ENCODE peak calls at places on chromosome X, in five cellular contexts. I is activated CD8-positive, alpha-beta memory T cell treated with anti-CD3 and anti-CD28 coated beads, Interleukin-2, amount 50 U/mL, for 48 hours; D is NCI-H1105; Q is T-helper 2 cell; J is M059J. L is an unnamed sample.

GRCh38 chrX:151703487-151703886 is 8.2 kb downstream of the PRRG3 start:
- DNase-seq in I (no peak), D (peak), Q (no peak), J (no peak), L (no peak)

GRCh38 chrX:46574941-46575381 is 1.4 kb downstream of the CHST7 start:
- DNase-seq in I (peak), D (peak), Q (no peak), J (no peak), L (peak)

GRCh38 chrX:21778236-21778635 is 20.3 kb upstream of the SMPX start:
- DNase-seq in I (no peak), D (no peak), Q (no peak), J (no peak), L (no peak)

GRCh38 chrX:85109235-85109634 is 105.6 kb downstream of the APOOL start:
- DNase-seq in I (no peak), D (no peak), Q (no peak), J (peak), L (no peak)

GRCh38 chrX:39133971-39134370 is 332.7 kb downstream of the MID1IP1 start:
- DNase-seq in I (no peak), D (peak), Q (no peak), J (peak), L (no peak)

GRCh38 chrX:153507484-153508178 is 9.8 kb upstream of the ATP2B3 start:
- DNase-seq in I (peak), D (peak), Q (peak), J (peak), L (peak)

GRCh38 chrX:101417981-101418841 is 10.2 kb downstream of the HNRNPH2 start:
- DNase-seq in I (peak), D (peak), Q (no peak), J (peak), L (peak)

GRCh38 chrX:16771483-16772398 is 14.5 kb upstream of the TXLNG start:
- DNase-seq in I (no peak), D (no peak), Q (no peak), J (peak), L (no peak)

GRCh38 chrX:48737213-48737938 is 24.2 kb upstream of the GLOD5 start:
- DNase-seq in I (peak), D (peak), Q (peak), J (peak), L (peak)

GRCh38 chrX:140177821-140178220 is 212.5 kb upstream of the CXorf66 start:
- DNase-seq in I (no peak), D (no peak), Q (no peak), J (no peak), L (no peak)

GRCh38 chrX:26262121-26262523 is 46.2 kb downstream of the MAGEB5 start:
- DNase-seq in I (no peak), D (no peak), Q (no peak), J (no peak), L (no peak)

GRCh38 chrX:82219129-82219528 is 1017.2 kb downstream of the SH3BGRL start:
- DNase-seq in I (no peak), D (no peak), Q (no peak), J (no peak), L (no peak)

GRCh38 chrX:104137496-104137895 is 19.3 kb downstream of the SLC25A53 start:
- DNase-seq in I (no peak), D (no peak), Q (no peak), J (peak), L (no peak)